ENCODE peak calls at places on chromosomes 3 and 15, in seven cellular contexts. V, L, A, O, E, R and K are unnamed samples.

GRCh38 chr3:30135190-30135589 is 471.2 kb upstream of the TGFBR2 start:
- DNase-seq in E (no peak), O (no peak), R (no peak), V (no peak), L (peak), A (no peak), K (no peak)

GRCh38 chr3:183909030-183909600 is 24.4 kb upstream of the PARL start:
- DNase-seq in A (no peak), R (no peak), E (no peak), V (no peak), L (no peak), O (no peak), K (no peak)

GRCh38 chr15:76752549-76752948 is 152.6 kb downstream of the SCAPER start:
- DNase-seq in E (no peak), A (no peak), V (no peak), R (no peak), O (no peak), L (no peak), K (no peak)

GRCh38 chr15:70426065-70426821 is 328.5 kb upstream of the TLE3 start:
- DNase-seq in O (no peak), A (no peak), V (no peak), L (no peak), R (no peak), E (peak), K (peak)

GRCh38 chr3:194592798-194593752 is 40.1 kb downstream of the TMEM44 start:
- DNase-seq in L (peak), O (no peak), A (no peak), E (peak), V (no peak), R (peak), K (peak)

GRCh38 chr3:43411429-43411828 is 125.1 kb downstream of the SNRK start:
- DNase-seq in A (no peak), E (no peak), V (no peak), R (no peak), L (no peak), O (no peak), K (no peak)

GRCh38 chr3:57538465-57538864 is 5.7 kb downstream of the DNAH12 start:
- DNase-seq in L (no peak), V (no peak), R (no peak), A (no peak), E (no peak), O (no peak), K (peak)

GRCh38 chr3:159126261-159127020 is 324.6 kb downstream of the MFSD1 start:
- DNase-seq in V (no peak), A (no peak), O (no peak), E (peak), R (no peak), L (no peak), K (peak)

GRCh38 chr15:33191641-33192040 is 2.9 kb downstream of the FMN1 start:
- DNase-seq in R (no peak), V (no peak), O (no peak), A (no peak), E (no peak), L (no peak), K (peak)

GRCh38 chr15:39969871-39970270 is 36.0 kb downstream of the EIF2AK4 start:
- DNase-seq in L (no peak), A (peak), R (no peak), V (no peak), E (peak), O (no peak), K (peak)

GRCh38 chr3:78977073-78977472 is 790.7 kb downstream of the ROBO1 start:
- DNase-seq in E (no peak), V (no peak), A (no peak), R (no peak), L (no peak), O (no peak), K (no peak)

GRCh38 chr3:78976200-78976599 is 791.6 kb downstream of the ROBO1 start:
- DNase-seq in E (no peak), V (no peak), L (no peak), A (no peak), O (no peak), R (no peak), K (no peak)

GRCh38 chr3:78974181-78974770 is 793.5 kb downstream of the ROBO1 start:
- DNase-seq in R (no peak), A (no peak), L (no peak), V (no peak), E (peak), O (no peak), K (peak)

GRCh38 chr3:78979083-78979482 is 788.7 kb downstream of the ROBO1 start:
- DNase-seq in A (no peak), E (no peak), O (no peak), L (no peak), R (no peak), V (no peak), K (no peak)

DNA sequence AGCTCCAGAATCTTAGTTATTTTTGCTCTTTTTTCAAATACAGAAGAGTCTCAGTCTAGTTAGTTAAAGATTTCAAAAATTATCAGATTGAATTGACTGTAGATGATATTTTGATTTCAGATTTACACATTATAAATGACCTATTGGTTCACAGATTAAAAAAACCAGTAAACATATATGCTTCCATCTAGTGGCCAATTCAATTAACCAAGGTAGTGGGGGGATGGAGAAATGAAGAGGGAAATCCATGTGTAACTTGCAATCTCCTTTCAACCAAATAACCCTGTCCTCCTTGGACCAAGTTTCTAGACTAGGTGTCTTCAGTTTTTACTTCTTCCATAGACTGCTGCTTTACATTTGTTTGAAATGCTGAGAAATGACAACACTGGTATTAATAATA is 789.8 kb downstream of the ROBO1 start:
- DNase-seq in R (no peak), V (no peak), O (no peak), L (no peak), A (no peak), E (peak), K (peak)
- TF ChIP-seq CTCF in R (peak), V (peak), O (peak), L (peak), A (peak), E (peak), K (peak)

DNA sequence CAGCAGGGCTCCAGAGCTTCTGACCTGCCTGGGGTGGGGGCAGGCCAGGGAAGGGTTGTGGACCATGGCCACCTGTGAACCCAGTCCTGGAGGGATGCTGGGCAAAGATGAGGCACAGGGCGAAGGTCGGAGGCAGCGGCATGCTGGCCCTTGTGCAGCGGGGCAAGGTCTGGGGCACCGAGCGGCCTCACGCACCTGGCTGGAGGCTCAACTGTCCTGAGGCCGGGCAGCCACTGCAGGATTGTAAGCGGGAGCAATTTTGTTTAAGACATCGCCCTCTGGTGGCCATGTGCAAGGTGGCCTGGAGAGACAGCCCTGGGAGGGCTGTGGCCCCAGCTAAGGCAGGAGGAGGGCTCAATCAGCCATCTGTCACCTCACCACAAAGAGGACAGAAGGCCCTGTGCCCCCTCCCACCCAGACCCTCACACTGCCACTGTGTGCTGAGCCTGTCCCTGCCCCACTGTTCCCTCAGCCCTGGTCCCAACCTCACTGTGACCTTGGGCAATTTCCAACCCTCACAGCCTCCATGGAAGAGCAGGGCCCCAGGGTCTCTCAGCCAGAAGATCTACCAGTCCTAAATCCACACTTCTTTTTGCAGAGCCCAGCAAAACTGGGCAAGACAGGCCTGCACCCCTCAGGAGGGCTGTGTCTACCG is 46.3 kb downstream of the TPRA1 start:
- DNase-seq in R (peak), E (peak), V (peak), L (peak), O (peak), A (peak), K (peak)
- TF ChIP-seq CTCF in R (peak), E (peak), V (peak), L (peak), O (peak), A (peak), K (peak)

GRCh38 chr3:87491843-87492242 is 215.5 kb upstream of the POU1F1 start:
- DNase-seq in L (no peak), O (no peak), R (no peak), V (no peak), E (no peak), A (no peak), K (peak)

GRCh38 chr3:87495946-87496345 is 219.6 kb upstream of the POU1F1 start:
- DNase-seq in V (no peak), E (no peak), A (no peak), R (no peak), O (no peak), L (no peak), K (no peak)

GRCh38 chr3:87498358-87499080 is 222.1 kb upstream of the POU1F1 start:
- DNase-seq in E (no peak), L (no peak), A (no peak), V (no peak), R (no peak), O (no peak), K (peak)

GRCh38 chr3:87489892-87490291 is 213.5 kb upstream of the POU1F1 start:
- DNase-seq in E (no peak), R (no peak), O (no peak), V (no peak), A (no peak), L (no peak), K (no peak)

GRCh38 chr3:87494264-87494663 is 217.9 kb upstream of the POU1F1 start:
- DNase-seq in R (no peak), E (no peak), L (no peak), O (no peak), A (no peak), V (no peak), K (no peak)
- TF ChIP-seq CTCF in R (no peak), E (no peak), L (no peak), O (no peak), A (no peak), V (no peak), K (no peak)

DNA sequence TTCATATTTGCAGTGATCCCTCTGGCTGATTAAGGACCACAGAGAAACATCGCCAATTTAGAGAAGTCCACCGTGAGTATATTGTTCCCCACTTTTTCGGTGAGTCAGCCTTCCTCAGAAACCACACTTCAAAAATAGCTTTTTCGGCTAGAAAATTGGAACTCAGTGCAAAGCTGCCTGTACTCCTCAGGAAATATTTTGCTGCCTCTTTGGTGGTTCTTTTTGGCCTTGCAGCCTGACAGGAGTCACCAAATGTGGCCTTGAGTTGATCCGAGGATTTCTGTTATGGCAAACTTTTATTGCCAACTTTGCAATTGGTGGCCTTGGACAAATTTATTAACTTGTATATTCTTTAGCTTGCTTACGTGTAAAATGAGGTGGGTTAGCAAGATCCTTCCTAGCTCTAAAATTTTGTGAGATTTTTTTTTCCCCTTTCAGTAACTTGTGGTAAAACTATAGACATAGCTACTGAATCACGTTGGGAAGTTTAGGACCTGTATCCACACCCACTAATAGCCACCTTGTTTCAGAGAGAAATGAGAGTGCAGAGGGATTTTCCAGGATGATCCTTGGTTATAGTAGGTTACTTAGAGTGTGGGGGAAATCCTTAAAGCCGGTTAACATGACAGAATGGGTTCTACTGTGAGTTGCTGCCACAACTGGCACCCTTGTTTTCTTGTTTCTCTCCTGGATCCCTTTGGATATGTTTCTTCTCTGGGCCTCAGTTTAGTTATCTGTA is 9.9 kb downstream of the ARL6IP5 start:
- DNase-seq in L (no peak), O (no peak), A (no peak), E (peak), V (no peak), R (no peak), K (no peak)
- TF ChIP-seq CTCF in L (no peak), O (no peak), A (no peak), E (no peak), V (no peak), R (no peak), K (no peak)